ENCODE peak calls at places on chromosomes 13 and 19, in ten cellular contexts. N is GM12892; D is GM04504; T is activated naive CD8-positive, alpha-beta T cell treated with anti-CD3 and anti-CD28 coated beads, Interleukin-2, amount 50 U/mL, for 24 hours; I is foreskin fibroblast; C is T-helper 17 cell; A is germinal center; Y is activated CD8-positive, alpha-beta T cell treated with anti-CD3 and anti-CD28 coated beads for 36 hours; F is T-helper 9 cell; X is SW 1271. U is an unnamed sample.

GRCh38 chr13:44932171-44932849 is 57.0 kb downstream of the NUFIP1 start:
- DNase-seq in Y (no peak), C (no peak), I (peak), X (no peak), D (no peak), T (no peak), A (no peak), N (no peak), F (no peak), U (no peak)

GRCh38 chr13:102273111-102273510 is 128.7 kb downstream of the FGF14 start:
- DNase-seq in F (no peak), Y (no peak), D (no peak), N (no peak), X (no peak), A (no peak), I (no peak), C (no peak), T (no peak), U (no peak)

GRCh38 chr13:95641961-95642621 is 2.4 kb downstream of the DZIP1 start:
- DNase-seq in F (no peak), D (peak), C (no peak), X (no peak), N (no peak), T (peak), I (peak), A (no peak), Y (peak), U (no peak)

GRCh38 chr13:27926644-27927434 is 7.0 kb downstream of the PDX1 start:
- DNase-seq in D (no peak), T (no peak), F (no peak), X (no peak), C (no peak), A (no peak), N (peak), Y (peak), I (no peak), U (no peak)

GRCh38 chr13:106464076-106464475 is 71.4 kb downstream of the EFNB2 start:
- DNase-seq in D (no peak), T (no peak), C (no peak), Y (no peak), A (no peak), I (no peak), F (no peak), N (no peak), X (no peak), U (no peak)

GRCh38 chr13:21703846-21704245 is 33.0 kb downstream of the FGF9 start:
- DNase-seq in F (no peak), T (no peak), N (no peak), X (no peak), A (no peak), Y (no peak), C (no peak), D (no peak), I (no peak), U (no peak)

GRCh38 chr13:30898721-30899188 is 7.3 kb upstream of the MEDAG start:
- DNase-seq in D (peak), N (no peak), X (peak), F (no peak), C (no peak), Y (peak), A (no peak), I (peak), T (peak), U (no peak)

GRCh38 chr19:50607874-50608785 is 31.6 kb downstream of the SYT3 start:
- DNase-seq in A (peak), D (peak), Y (peak), X (peak), I (peak), T (peak), N (peak), F (peak), C (peak), U (peak)

GRCh38 chr13:20460744-20461143 is 64.9 kb downstream of the CRYL1 start:
- DNase-seq in D (no peak), C (no peak), T (peak), Y (peak), F (no peak), I (no peak), A (no peak), X (no peak), N (no peak), U (no peak)

GRCh38 chr13:59391696-59392095 is 772.0 kb downstream of the DIAPH3 start:
- DNase-seq in Y (peak), C (peak), F (peak), D (peak), N (peak), T (peak), I (peak), A (peak), X (peak), U (peak)

GRCh38 chr13:29801737-29802305 is 48.6 kb downstream of the UBL3 start:
- DNase-seq in I (no peak), A (no peak), N (no peak), X (no peak), T (no peak), Y (no peak), D (no peak), F (no peak), C (no peak), U (no peak)

GRCh38 chr19:33724021-33724722 is 72.5 kb upstream of the KCTD15 start:
- DNase-seq in D (no peak), N (no peak), T (no peak), C (no peak), I (no peak), Y (no peak), X (no peak), F (no peak), A (no peak), U (no peak)

GRCh38 chr19:34851277-34851804 is 75.4 kb upstream of the ZNF30 start:
- DNase-seq in X (no peak), A (no peak), I (no peak), Y (peak), N (no peak), T (no peak), C (no peak), D (no peak), F (no peak), U (peak)

GRCh38 chr19:29287061-29287460 is 74.1 kb upstream of the UQCRFS1 start:
- DNase-seq in X (no peak), T (no peak), C (no peak), N (no peak), A (no peak), Y (no peak), F (no peak), D (no peak), I (no peak), U (no peak)

GRCh38 chr19:36266375-36266961 is 51.6 kb downstream of the ZNF146 start:
- DNase-seq in C (no peak), D (no peak), A (no peak), F (no peak), T (no peak), Y (no peak), I (no peak), N (no peak), X (no peak), U (no peak)

GRCh38 chr19:18776736-18777135 is 14.4 kb downstream of the COMP start:
- DNase-seq in Y (peak), X (no peak), I (peak), D (no peak), C (no peak), T (no peak), F (no peak), A (no peak), N (no peak), U (no peak)

GRCh38 chr13:98890186-98890585 is 87.7 kb downstream of the DOCK9 start:
- DNase-seq in N (no peak), C (no peak), I (peak), Y (peak), T (peak), X (no peak), D (peak), F (no peak), A (no peak), U (no peak)

GRCh38 chr13:51590231-51590630 is 6.0 kb downstream of the WDFY2 start:
- DNase-seq in Y (no peak), A (no peak), T (no peak), N (no peak), I (peak), D (no peak), C (no peak), F (no peak), X (no peak), U (no peak)

GRCh38 chr13:26760835-26761582 is 423 bp upstream of the GPR12 start:
- DNase-seq in I (peak), A (no peak), N (no peak), X (no peak), T (no peak), F (no peak), C (no peak), Y (no peak), D (no peak), U (no peak)

GRCh38 chr13:98279473-98280175 is 102.6 kb upstream of the RNF113B start:
- DNase-seq in X (no peak), A (peak), Y (peak), F (no peak), D (no peak), N (no peak), T (no peak), C (no peak), I (no peak), U (no peak)

GRCh38 chr19:9741476-9742171 is 26.9 kb downstream of the ZNF846 start:
- DNase-seq in X (no peak), I (peak), Y (no peak), N (no peak), A (no peak), F (no peak), C (no peak), D (no peak), T (no peak), U (no peak)

GRCh38 chr19:8731428-8732169 is 10.2 kb downstream of the OR2Z1 start:
- DNase-seq in F (no peak), T (peak), D (no peak), X (no peak), A (no peak), C (no peak), N (no peak), I (no peak), Y (peak), U (peak)

GRCh38 chr13:74674701-74675100 is 540.5 kb upstream of the KLF12 start:
- DNase-seq in F (no peak), D (no peak), N (no peak), X (no peak), I (no peak), T (no peak), A (no peak), Y (no peak), C (no peak), U (no peak)

GRCh38 chr19:50838239-50838638 is 4.9 kb upstream of the KLK15 start:
- DNase-seq in X (no peak), I (peak), T (no peak), D (no peak), Y (no peak), F (no peak), C (no peak), N (no peak), A (no peak), U (no peak)

U was measured in MM.1S.